ENCODE peak calls at places on chromosomes 5 and 9, in ten cellular contexts. One of them, this sample, is unnamed.

GRCh38 chr5:180291943-180292831 is at the start of gene MAPK9:
- DNase-seq in nephron progenitor cell: peak; percentile 91
- DNase-seq in mesendoderm: peak; percentile 86
- DNase-seq in left cardiac atrium: peak; percentile 89
- DNase-seq in CD4-positive, alpha-beta T cell: peak; percentile 74
- DNase-seq in HEK293T: peak; percentile 97
- DNase-seq in choroid plexus epithelial cell: peak; percentile 76
- DNase-seq in epithelial cell of esophagus: peak; percentile 85
- DNase-seq in fibroblast of villous mesenchyme: peak; percentile 77
- DNase-seq in fibroblast of gingiva: peak; percentile 72
- DNase-seq in this sample: no peak

GRCh38 chr5:159208508-159209437 is 580 bp downstream of the RNF145 start:
- DNase-seq in nephron progenitor cell: peak; percentile 58
- DNase-seq in mesendoderm: peak; percentile 86
- DNase-seq in left cardiac atrium: peak; percentile 59
- DNase-seq in CD4-positive, alpha-beta T cell: peak; percentile 10
- DNase-seq in HEK293T: no peak
- DNase-seq in choroid plexus epithelial cell: no peak
- DNase-seq in epithelial cell of esophagus: no peak
- DNase-seq in fibroblast of villous mesenchyme: no peak
- DNase-seq in fibroblast of gingiva: peak; percentile 23
- DNase-seq in this sample: no peak

GRCh38 chr9:4929917-4930316 is 55.2 kb upstream of the JAK2 start:
- DNase-seq in nephron progenitor cell: no peak
- DNase-seq in mesendoderm: no peak
- DNase-seq in left cardiac atrium: no peak
- DNase-seq in CD4-positive, alpha-beta T cell: no peak
- DNase-seq in HEK293T: no peak
- DNase-seq in choroid plexus epithelial cell: no peak
- DNase-seq in epithelial cell of esophagus: peak; percentile 26
- DNase-seq in fibroblast of villous mesenchyme: peak; percentile 30
- DNase-seq in fibroblast of gingiva: no peak
- DNase-seq in this sample: no peak

GRCh38 chr5:173451031-173451430 is 122.8 kb upstream of the STC2 start:
- DNase-seq in nephron progenitor cell: peak; percentile 5
- DNase-seq in mesendoderm: peak; percentile 75
- DNase-seq in left cardiac atrium: no peak
- DNase-seq in CD4-positive, alpha-beta T cell: no peak
- DNase-seq in HEK293T: peak; percentile 72
- DNase-seq in choroid plexus epithelial cell: no peak
- DNase-seq in epithelial cell of esophagus: peak; percentile 23
- DNase-seq in fibroblast of villous mesenchyme: peak; percentile 21
- DNase-seq in fibroblast of gingiva: peak; percentile 11
- DNase-seq in this sample: no peak

GRCh38 chr5:7873216-7873615 is 4.3 kb downstream of the MTRR start:
- DNase-seq in nephron progenitor cell: no peak
- DNase-seq in mesendoderm: no peak
- DNase-seq in left cardiac atrium: no peak
- DNase-seq in CD4-positive, alpha-beta T cell: no peak
- DNase-seq in HEK293T: no peak
- DNase-seq in choroid plexus epithelial cell: no peak
- DNase-seq in epithelial cell of esophagus: no peak
- DNase-seq in fibroblast of villous mesenchyme: no peak
- DNase-seq in fibroblast of gingiva: no peak
- DNase-seq in this sample: no peak

GRCh38 chr5:55636711-55637110 is 75.4 kb downstream of the SLC38A9 start:
- DNase-seq in nephron progenitor cell: no peak
- DNase-seq in mesendoderm: peak; percentile 87
- DNase-seq in left cardiac atrium: no peak
- DNase-seq in CD4-positive, alpha-beta T cell: no peak
- DNase-seq in HEK293T: no peak
- DNase-seq in choroid plexus epithelial cell: peak; percentile 62
- DNase-seq in epithelial cell of esophagus: peak; percentile 46
- DNase-seq in fibroblast of villous mesenchyme: peak; percentile 69
- DNase-seq in fibroblast of gingiva: peak; percentile 60
- DNase-seq in this sample: no peak

GRCh38 chr5:130836729-130837660 is 328.1 kb downstream of the HINT1 start:
- DNase-seq in nephron progenitor cell: no peak
- DNase-seq in mesendoderm: no peak
- DNase-seq in left cardiac atrium: no peak
- DNase-seq in CD4-positive, alpha-beta T cell: no peak
- DNase-seq in HEK293T: no peak
- DNase-seq in choroid plexus epithelial cell: peak; percentile 35
- DNase-seq in epithelial cell of esophagus: peak; percentile 62
- DNase-seq in fibroblast of villous mesenchyme: peak; percentile 12
- DNase-seq in fibroblast of gingiva: no peak
- DNase-seq in this sample: peak; percentile 10

GRCh38 chr9:136512651-136513066 is 29.8 kb upstream of the SEC16A start:
- DNase-seq in nephron progenitor cell: no peak
- DNase-seq in mesendoderm: no peak
- DNase-seq in left cardiac atrium: peak; percentile 67
- DNase-seq in CD4-positive, alpha-beta T cell: peak; percentile 27
- DNase-seq in HEK293T: peak; percentile 64
- DNase-seq in choroid plexus epithelial cell: no peak
- DNase-seq in epithelial cell of esophagus: peak; percentile 55
- DNase-seq in fibroblast of villous mesenchyme: no peak
- DNase-seq in fibroblast of gingiva: no peak
- DNase-seq in this sample: no peak

GRCh38 chr9:120259100-120259499 is 320.9 kb downstream of the CDK5RAP2 start:
- DNase-seq in nephron progenitor cell: no peak
- DNase-seq in mesendoderm: no peak
- DNase-seq in left cardiac atrium: no peak
- DNase-seq in CD4-positive, alpha-beta T cell: no peak
- DNase-seq in HEK293T: no peak
- DNase-seq in choroid plexus epithelial cell: no peak
- DNase-seq in epithelial cell of esophagus: no peak
- DNase-seq in fibroblast of villous mesenchyme: no peak
- DNase-seq in fibroblast of gingiva: no peak
- DNase-seq in this sample: no peak